ENCODE peak calls at places on chromosomes 13 and 19, in six cellular contexts. J is H9, F is IMR-90, B is mesendoderm, A is mesenchymal stem cell, P is H1. I is an unnamed sample.

GRCh38 chr19:17718467-17718987 is 753 bp upstream of the MAP1S start:
- DNase-seq in J (no peak), F (no peak), B (no peak), A (no peak), P (no peak), I (no peak)

GRCh38 chr13:113001251-113002140 is 32.5 kb downstream of the MCF2L start:
- DNase-seq in J (peak), F (peak), B (peak), A (peak), P (no peak), I (peak)

GRCh38 chr19:55117063-55117635 is 288 bp downstream of the PPP1R12C start:
- DNase-seq in J (no peak), F (no peak), B (no peak), A (no peak), P (no peak), I (no peak)

GRCh38 chr19:44579663-44580365 is 33.5 kb upstream of the IGSF23 start:
- DNase-seq in J (no peak), F (no peak), B (no peak), A (no peak), P (no peak), I (no peak)

GRCh38 chr13:44619651-44620050 is 43.5 kb upstream of the TSC22D1 start:
- DNase-seq in J (no peak), F (no peak), B (no peak), A (no peak), P (no peak), I (peak)

GRCh38 chr13:51821666-51822065 is 17.7 kb upstream of the DHRS12 start:
- DNase-seq in J (no peak), F (no peak), B (no peak), A (no peak), P (no peak), I (no peak)

GRCh38 chr13:54373211-54373610 is 1344.6 kb downstream of the OLFM4 start:
- DNase-seq in J (peak), F (no peak), B (peak), A (no peak), P (no peak), I (no peak)

GRCh38 chr13:106917673-106918652 is 350.0 kb upstream of the ARGLU1 start:
- DNase-seq in J (peak), F (peak), B (peak), A (peak), P (peak), I (peak)

GRCh38 chr19:10603084-10603872 is 16.2 kb upstream of the AP1M2 start:
- DNase-seq in J (peak), F (no peak), B (peak), A (peak), P (peak), I (no peak)

GRCh38 chr19:33904681-33905080 is 108.0 kb downstream of the KCTD15 start:
- DNase-seq in J (peak), F (no peak), B (peak), A (no peak), P (peak), I (peak)

GRCh38 chr13:112451512-112452379 is 75.6 kb downstream of the SPACA7 start:
- DNase-seq in J (peak), F (no peak), B (no peak), A (no peak), P (peak), I (no peak)

GRCh38 chr13:101382701-101383100 is 33.6 kb downstream of the NALCN start:
- DNase-seq in J (no peak), F (no peak), B (no peak), A (no peak), P (no peak), I (no peak)

GRCh38 chr13:92390217-92390616 is 836.4 kb upstream of the GPC6 start:
- DNase-seq in J (no peak), F (no peak), B (no peak), A (peak), P (no peak), I (no peak)

GRCh38 chr19:4624733-4625362 is 14.5 kb upstream of the TNFAIP8L1 start:
- DNase-seq in J (peak), F (peak), B (peak), A (no peak), P (no peak), I (no peak)

GRCh38 chr19:17555929-17556813 is 722 bp downstream of the COLGALT1 start:
- DNase-seq in J (peak), F (peak), B (peak), A (peak), P (peak), I (peak)

GRCh38 chr13:110126391-110126961 is 180.5 kb downstream of the COL4A1 start:
- DNase-seq in J (peak), F (peak), B (peak), A (peak), P (no peak), I (peak)

GRCh38 chr13:30745917-30746686 is 10.8 kb downstream of the ALOX5AP start:
- DNase-seq in J (no peak), F (no peak), B (no peak), A (peak), P (no peak), I (no peak)
- H3K4ac ChIP-seq in J (no peak), F (peak), B (no peak), A (peak), P (no peak), I (no peak)

GRCh38 chr19:47247308-47247990 is 8.9 kb upstream of the CCDC9 start:
- DNase-seq in J (peak), F (peak), B (peak), A (peak), P (peak), I (no peak)
- H3K27ac ChIP-seq in J (no peak), F (no peak), B (no peak), A (no peak), P (no peak), I (no peak)

DNA sequence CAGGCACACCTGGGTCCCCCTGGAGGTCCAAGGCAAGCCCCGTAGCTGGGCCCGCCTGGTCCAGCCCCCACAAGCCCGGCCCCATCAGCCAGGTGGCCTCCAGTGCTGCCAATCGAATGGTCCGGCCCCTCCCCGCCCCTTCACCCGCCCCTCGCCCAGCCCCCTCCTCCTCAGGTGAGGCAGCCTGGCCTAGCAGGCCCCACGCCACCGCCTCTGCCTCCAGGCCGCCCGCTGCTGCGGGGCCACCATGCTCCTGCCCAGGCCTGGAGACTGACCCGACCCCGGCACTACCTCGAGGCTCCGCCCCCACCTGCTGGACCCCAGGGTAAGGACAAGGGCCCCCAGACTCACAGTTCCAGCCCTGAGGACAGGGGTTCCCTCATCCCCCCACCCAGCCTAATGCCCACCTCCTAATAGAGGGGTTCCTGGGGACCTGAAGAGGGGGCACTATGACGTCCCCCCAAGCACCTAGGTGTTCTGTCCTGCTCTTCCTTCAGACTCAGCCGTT is at the start of gene HPN:
- DNase-seq in J (peak), F (no peak), B (peak), A (no peak), P (peak), I (no peak)
- H3K18ac ChIP-seq in J (peak), F (no peak), B (peak), A (peak), P (peak), I (peak)

GRCh38 chr13:114120486-114121430 is 11.7 kb downstream of the RASA3 start:
- DNase-seq in J (no peak), F (no peak), B (no peak), A (peak), P (no peak), I (no peak)
- H3K4ac ChIP-seq in J (no peak), F (peak), B (no peak), A (peak), P (no peak), I (no peak)

DNA sequence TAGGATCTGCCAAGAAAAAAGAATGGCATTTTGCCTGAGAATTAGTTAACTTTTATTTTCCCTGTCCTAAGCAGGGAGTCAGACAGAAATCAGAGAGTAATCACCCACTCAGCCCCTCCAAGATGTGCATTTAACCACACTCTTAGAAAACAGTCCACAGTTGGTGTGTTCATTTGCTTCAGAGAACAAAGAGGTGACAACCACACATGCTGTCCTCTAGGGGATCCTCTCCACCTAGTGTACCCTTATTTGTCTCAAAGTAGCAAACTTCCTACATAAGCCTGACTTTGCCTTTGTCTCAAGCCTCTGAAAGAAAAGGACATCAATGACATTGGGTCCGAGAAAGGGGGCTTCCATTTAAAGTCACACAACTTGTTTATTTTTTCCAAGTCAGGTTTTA is 107.0 kb upstream of the RFC3 start:
- DNase-seq in J (no peak), F (no peak), B (peak), A (no peak), P (no peak), I (no peak)
- H3K27ac ChIP-seq in J (no peak), F (no peak), B (no peak), A (no peak), P (no peak), I (no peak)

DNA sequence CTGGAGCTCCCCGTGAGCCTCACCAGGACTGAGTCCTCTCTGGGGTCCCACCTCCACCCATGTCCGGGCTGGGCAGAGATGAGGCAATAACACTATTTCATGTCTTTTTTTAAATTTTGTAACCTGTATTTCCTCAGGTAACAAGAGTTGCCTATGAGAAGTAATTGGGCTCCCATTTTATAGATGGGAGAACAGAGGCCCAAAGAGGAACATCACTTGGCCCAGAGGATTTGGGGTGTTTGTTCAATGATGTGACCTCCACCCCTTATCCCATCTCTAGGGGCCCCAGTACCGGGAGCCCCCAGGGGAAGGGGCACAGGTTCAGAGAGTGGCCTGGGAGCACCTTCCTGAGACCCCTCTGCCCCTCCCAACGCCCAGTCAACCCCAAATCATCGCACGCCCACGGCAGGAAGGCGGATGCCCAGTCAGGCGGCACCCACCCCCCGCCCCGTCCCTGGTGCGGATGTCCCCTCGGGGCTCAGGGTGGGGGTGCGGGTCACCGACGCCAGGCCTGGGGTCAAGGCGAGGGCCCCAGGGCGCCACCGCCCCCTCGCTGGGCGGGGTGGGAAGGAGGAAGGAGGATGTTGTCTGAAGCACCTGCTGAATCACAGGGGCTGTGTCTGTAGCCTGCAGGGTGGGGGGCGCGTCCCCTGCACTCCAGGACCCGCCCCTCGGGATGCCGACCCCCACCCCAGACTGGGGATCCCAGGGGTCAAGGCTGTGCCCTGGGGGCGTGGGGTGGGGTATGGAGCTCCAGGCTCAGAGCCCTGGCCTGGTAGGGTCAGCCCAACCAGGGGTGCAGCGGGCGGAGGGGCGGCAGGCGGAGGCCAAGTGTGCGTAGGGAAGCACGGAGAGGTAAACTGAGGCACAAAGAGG is 9.0 kb upstream of the CIRBP start:
- DNase-seq in J (no peak), F (no peak), B (peak), A (no peak), P (no peak), I (no peak)
- H3K18ac ChIP-seq in J (peak), F (no peak), B (peak), A (peak), P (no peak), I (peak)

GRCh38 chr19:2785244-2786000 is at the start of gene THOP1:
- DNase-seq in J (peak), F (peak), B (peak), A (peak), P (peak), I (peak)
- H3K4ac ChIP-seq in J (no peak), F (peak), B (peak), A (no peak), P (no peak), I (no peak)

DNA sequence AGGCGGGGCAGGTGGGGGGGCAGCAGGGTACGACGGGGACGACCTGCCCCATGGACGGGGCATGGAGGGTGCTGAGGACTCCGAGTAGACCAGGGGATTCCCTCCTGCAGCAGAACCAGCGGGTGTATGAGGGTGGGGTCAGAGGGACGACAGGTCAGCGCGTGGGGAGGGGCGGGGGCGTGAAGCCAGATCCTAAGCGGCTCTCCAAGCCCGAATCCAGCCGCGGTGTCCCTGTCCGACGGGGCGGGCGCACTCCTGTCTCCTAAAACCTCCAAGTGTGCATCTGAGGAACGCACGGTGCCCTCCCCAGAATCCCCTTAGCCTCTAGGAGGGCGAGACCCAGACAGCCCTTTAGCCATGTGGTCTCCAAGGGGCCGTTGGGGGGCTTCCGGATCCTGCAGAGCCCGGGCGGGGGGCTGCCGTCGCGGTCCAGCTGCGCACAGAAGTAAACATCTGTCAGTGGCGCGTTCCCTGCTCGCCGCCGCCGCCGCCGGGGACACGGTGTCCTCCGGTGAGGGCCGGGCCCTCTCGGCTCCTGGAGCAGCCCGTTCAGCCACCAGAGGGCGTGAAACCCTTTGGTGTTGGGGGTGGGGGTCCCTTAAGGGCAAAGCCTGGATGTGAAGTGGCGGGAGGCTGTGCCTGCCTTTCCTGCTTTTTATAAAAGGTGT is 732 bp downstream of the NRTN start:
- DNase-seq in J (peak), F (peak), B (peak), A (peak), P (peak), I (peak)
- H3K27ac ChIP-seq in J (no peak), F (no peak), B (no peak), A (no peak), P (no peak), I (no peak)

GRCh38 chr19:40690050-40690698 is at the start of gene NUMBL:
- DNase-seq in J (no peak), F (no peak), B (no peak), A (no peak), P (no peak), I (peak)
- H3K18ac ChIP-seq in J (peak), F (peak), B (peak), A (peak), P (peak), I (peak)

I was measured in neuronal stem cell.